ENCODE peak calls at places on chromosomes 7 and 10, in eight cellular contexts. P is endodermal cell, U is astrocyte, G is heart left ventricle, O is hepatocyte, A is WERI-Rb-1, I is upper lobe of right lung, K is brain microvascular endothelial cell. M is an unnamed sample.

GRCh38 chr7:101537205-101537604 is 91.9 kb downstream of the MYL10 start:
- DNase-seq in U (no peak), K (no peak), G (no peak), O (no peak), A (no peak), P (no peak), I (no peak), M (peak)

GRCh38 chr7:149827089-149827981 is 10.8 kb upstream of the ZNF862 start:
- DNase-seq in G (no peak), I (peak), U (no peak), A (no peak), K (no peak), P (no peak), O (no peak), M (no peak)

GRCh38 chr10:77520290-77520689 is 117.3 kb downstream of the KCNMA1 start:
- DNase-seq in P (peak), K (no peak), G (no peak), O (no peak), I (no peak), A (no peak), U (no peak), M (no peak)

GRCh38 chr7:111090834-111091233 is at the start of gene LRRN3:
- DNase-seq in P (peak), A (no peak), G (peak), I (no peak), K (peak), U (peak), O (peak), M (peak)

GRCh38 chr7:93327006-93327633 is 95.0 kb downstream of the VPS50 start:
- DNase-seq in P (no peak), O (no peak), I (no peak), K (peak), G (no peak), U (peak), A (no peak), M (peak)

GRCh38 chr10:3455385-3456334 is 283.1 kb upstream of the PITRM1 start:
- DNase-seq in A (no peak), I (no peak), K (peak), U (peak), G (no peak), P (peak), O (no peak), M (no peak)

GRCh38 chr7:100887186-100887954 is 2.1 kb downstream of the UFSP1 start:
- DNase-seq in K (no peak), G (no peak), I (no peak), U (no peak), O (no peak), A (no peak), P (no peak), M (no peak)

GRCh38 chr7:130221746-130222145 is 14.1 kb downstream of the SSMEM1 start:
- DNase-seq in A (no peak), K (no peak), O (no peak), P (no peak), G (no peak), I (no peak), U (no peak), M (no peak)

GRCh38 chr7:50787825-50788224 is 5.1 kb upstream of the GRB10 start:
- DNase-seq in A (no peak), I (no peak), G (no peak), O (no peak), U (no peak), P (no peak), K (no peak), M (no peak)

GRCh38 chr7:107152011-107152410 is 16.8 kb upstream of the HBP1 start:
- DNase-seq in G (no peak), P (no peak), K (peak), A (no peak), O (peak), I (no peak), U (peak), M (peak)

GRCh38 chr10:111221682-111222470 is 145.0 kb downstream of the ADRA2A start:
- DNase-seq in A (no peak), U (no peak), O (no peak), P (no peak), K (no peak), G (no peak), I (no peak), M (peak)

GRCh38 chr10:19505320-19506092 is 310.7 kb upstream of the PLXDC2 start:
- DNase-seq in K (no peak), G (no peak), U (no peak), P (no peak), I (no peak), O (no peak), A (no peak), M (no peak)

GRCh38 chr7:93575555-93576397 is 1.3 kb upstream of the CALCR start:
- DNase-seq in U (no peak), P (peak), A (no peak), O (no peak), K (no peak), G (no peak), I (peak), M (no peak)

GRCh38 chr7:54559401-54559800 is 17.2 kb downstream of the VSTM2A start:
- DNase-seq in P (no peak), K (no peak), O (no peak), U (no peak), I (no peak), A (no peak), G (no peak), M (no peak)

GRCh38 chr10:92208736-92209135 is 82.1 kb downstream of the CPEB3 start:
- DNase-seq in G (no peak), A (no peak), P (no peak), U (peak), K (peak), O (no peak), I (no peak), M (peak)

GRCh38 chr7:116249969-116250553 is 39.7 kb downstream of the TES start:
- DNase-seq in A (peak), U (peak), G (no peak), K (peak), O (peak), I (no peak), P (peak), M (peak)

GRCh38 chr10:30034433-30035137 is 24.8 kb downstream of the JCAD start:
- DNase-seq in A (no peak), U (no peak), K (no peak), O (no peak), P (no peak), G (no peak), I (no peak), M (no peak)

GRCh38 chr10:50497758-50498157 is 126.0 kb downstream of the SGMS1 start:
- DNase-seq in O (peak), G (no peak), U (peak), A (no peak), I (no peak), P (no peak), K (peak), M (peak)

GRCh38 chr7:41755100-41755499 is 52.2 kb upstream of the INHBA start:
- DNase-seq in O (no peak), P (no peak), A (no peak), I (no peak), G (no peak), K (no peak), U (no peak), M (no peak)

GRCh38 chr10:110215286-110215685 is 7.9 kb downstream of the MXI1 start:
- DNase-seq in P (no peak), A (no peak), K (no peak), O (no peak), I (no peak), G (no peak), U (no peak), M (no peak)
- H3K27ac ChIP-seq in P (no peak), A (no peak), K (no peak), O (no peak), I (no peak), G (peak), U (no peak), M (no peak)

GRCh38 chr10:70267161-70267933 is 16.5 kb downstream of the NPFFR1 start:
- DNase-seq in U (peak), A (no peak), I (no peak), G (no peak), P (peak), O (peak), K (peak), M (peak)
- H3K27ac ChIP-seq in U (peak), A (no peak), I (no peak), G (no peak), P (no peak), O (peak), K (peak), M (peak)

GRCh38 chr10:58590924-58591323 is 78.3 kb downstream of the BICC1 start:
- DNase-seq in A (no peak), P (no peak), I (no peak), G (no peak), K (peak), U (peak), O (no peak), M (peak)

GRCh38 chr10:58588673-58589265 is 76.1 kb downstream of the BICC1 start:
- DNase-seq in G (no peak), P (peak), O (no peak), U (no peak), K (no peak), A (peak), I (no peak), M (no peak)

GRCh38 chr10:58593008-58593407 is 80.3 kb downstream of the BICC1 start:
- DNase-seq in G (no peak), I (no peak), O (no peak), A (no peak), U (no peak), P (no peak), K (no peak), M (no peak)

GRCh38 chr10:58587676-58588075 is 75.0 kb downstream of the BICC1 start:
- DNase-seq in U (no peak), I (no peak), O (no peak), A (no peak), G (no peak), P (no peak), K (no peak), M (no peak)

GRCh38 chr10:58590152-58590551 is 77.5 kb downstream of the BICC1 start:
- DNase-seq in P (no peak), U (peak), G (peak), O (peak), A (no peak), K (peak), I (no peak), M (peak)
- H3K27ac ChIP-seq in P (no peak), U (peak), G (peak), O (peak), A (no peak), K (peak), I (no peak), M (peak)

DNA sequence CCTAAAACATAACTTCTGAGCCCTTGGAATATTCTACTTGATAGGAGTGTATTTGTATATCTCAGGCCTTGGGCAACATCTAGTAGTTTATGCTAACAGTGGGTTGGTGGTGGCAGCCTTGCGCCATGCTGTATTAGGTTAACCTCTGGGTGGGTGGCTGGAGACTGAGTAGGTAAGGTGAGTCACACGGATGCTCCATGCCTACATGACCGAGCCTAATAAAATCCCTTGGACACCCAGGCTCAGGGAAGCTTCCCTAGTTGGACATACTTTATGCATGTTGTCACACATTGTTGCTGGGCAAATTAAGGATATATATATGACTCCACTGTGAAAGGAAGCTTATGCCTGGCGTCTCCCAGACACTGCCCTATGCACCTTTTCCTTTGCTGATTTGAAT is 6.0 kb upstream of the DAGLB start:
- DNase-seq in G (no peak), O (peak), A (no peak), I (no peak), U (peak), K (peak), P (no peak), M (peak)
- H3K27ac ChIP-seq in G (no peak), O (no peak), A (no peak), I (no peak), U (peak), K (peak), P (no peak), M (peak)

GRCh38 chr10:17784701-17785100 is 24.4 kb upstream of the MRC1 start:
- DNase-seq in O (no peak), K (peak), P (no peak), I (no peak), G (no peak), A (no peak), U (peak), M (peak)

GRCh38 chr10:17781856-17782255 is 27.3 kb upstream of the MRC1 start:
- DNase-seq in P (peak), G (no peak), K (no peak), O (no peak), I (no peak), A (no peak), U (no peak), M (no peak)

GRCh38 chr10:17785276-17785935 is 23.7 kb upstream of the MRC1 start:
- DNase-seq in K (no peak), P (no peak), I (no peak), A (no peak), O (no peak), U (no peak), G (peak), M (peak)

GRCh38 chr10:17783751-17784150 is 25.4 kb upstream of the MRC1 start:
- DNase-seq in I (no peak), U (no peak), P (no peak), K (no peak), O (no peak), A (no peak), G (no peak), M (peak)

DNA sequence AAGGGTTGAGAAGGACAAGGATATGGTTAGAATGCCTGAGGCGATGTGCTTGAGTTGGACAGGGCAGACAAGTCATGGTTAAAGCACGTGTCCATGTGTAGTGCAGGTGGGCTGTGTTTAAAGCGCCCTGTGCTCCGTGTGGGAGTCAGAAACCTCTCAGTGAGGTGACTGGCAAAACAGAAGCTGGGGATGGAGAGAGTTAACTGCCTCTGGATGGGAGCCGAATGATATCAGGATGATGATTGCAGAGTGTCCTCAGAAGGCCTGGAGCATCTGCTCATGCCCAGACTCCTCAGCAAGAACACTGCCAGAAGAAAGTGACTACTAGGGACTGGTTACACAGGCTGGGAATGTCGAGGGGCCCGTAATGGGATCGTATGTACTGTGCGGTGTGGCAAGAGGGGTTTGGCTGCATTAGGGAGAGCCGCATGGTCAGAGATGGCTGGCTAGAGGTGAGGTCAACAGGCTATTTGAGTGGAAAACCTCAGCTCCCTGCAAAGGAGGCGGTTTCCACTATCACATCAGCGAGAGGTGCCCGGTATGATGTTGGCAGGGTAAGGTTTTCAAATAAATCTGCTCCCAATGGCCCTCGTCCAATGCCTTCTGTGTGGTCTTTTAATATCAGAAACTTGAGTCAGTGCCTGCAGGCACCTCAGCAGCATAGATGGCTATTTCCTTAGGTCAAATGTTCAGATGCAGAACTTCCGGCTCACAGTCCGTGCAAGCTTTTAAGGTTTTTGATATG is 26.1 kb upstream of the MRC1 start:
- DNase-seq in O (no peak), P (no peak), A (no peak), K (no peak), I (no peak), U (peak), G (no peak), M (peak)
- H3K27ac ChIP-seq in O (no peak), P (no peak), A (no peak), K (no peak), I (no peak), U (no peak), G (no peak), M (peak)

GRCh38 chr7:47479821-47480575 is 101.9 kb downstream of the TNS3 start:
- DNase-seq in A (no peak), U (no peak), O (no peak), G (no peak), K (no peak), P (no peak), I (no peak), M (no peak)

GRCh38 chr7:47481656-47482012 is 100.3 kb downstream of the TNS3 start:
- DNase-seq in A (no peak), I (no peak), K (no peak), G (no peak), O (no peak), P (no peak), U (no peak), M (no peak)

GRCh38 chr7:47480576-47481538 is 101.1 kb downstream of the TNS3 start:
- DNase-seq in P (peak), I (no peak), K (no peak), A (no peak), U (no peak), O (no peak), G (no peak), M (no peak)

GRCh38 chr7:47483604-47484273 is 98.2 kb downstream of the TNS3 start:
- DNase-seq in K (no peak), I (no peak), A (peak), G (no peak), P (peak), O (no peak), U (no peak), M (peak)

GRCh38 chr7:47482013-47482761 is 99.7 kb downstream of the TNS3 start:
- DNase-seq in K (peak), P (no peak), G (peak), I (no peak), O (peak), A (no peak), U (peak), M (peak)
- H3K27ac ChIP-seq in K (peak), P (no peak), G (peak), I (peak), O (peak), A (no peak), U (peak), M (peak)

DNA sequence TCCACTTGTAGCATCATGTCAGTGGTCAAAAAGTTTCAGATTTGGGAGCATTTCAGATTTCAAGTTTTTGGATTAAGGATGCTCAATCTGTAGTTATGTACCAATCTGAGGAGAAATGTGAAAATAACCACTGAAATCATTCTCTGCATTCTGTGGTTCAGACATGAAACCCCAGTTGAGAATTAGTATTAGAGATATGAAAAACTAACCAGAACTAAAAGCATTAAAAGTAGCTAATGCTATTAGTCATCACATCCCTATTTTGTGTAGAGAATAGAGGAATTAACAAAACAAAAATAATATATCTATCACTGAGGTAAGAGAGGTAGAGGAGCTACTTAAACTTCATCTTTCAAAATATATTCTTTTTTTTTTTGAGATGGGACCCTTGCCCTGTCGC is 28.0 kb downstream of the MICU1 start:
- DNase-seq in G (no peak), O (no peak), A (no peak), I (no peak), P (no peak), U (peak), K (no peak), M (peak)
- H3K27ac ChIP-seq in G (no peak), O (no peak), A (no peak), I (no peak), P (no peak), U (no peak), K (no peak), M (no peak)

GRCh38 chr10:11261687-11262086 is 244.0 kb downstream of the CELF2 start:
- DNase-seq in U (no peak), A (no peak), P (no peak), K (no peak), I (no peak), G (peak), O (no peak), M (no peak)

GRCh38 chr10:11262210-11263038 is 244.8 kb downstream of the CELF2 start:
- DNase-seq in I (no peak), A (no peak), U (no peak), O (no peak), P (no peak), K (no peak), G (no peak), M (no peak)

GRCh38 chr10:11264481-11265044 is 246.9 kb downstream of the CELF2 start:
- DNase-seq in P (no peak), U (no peak), G (no peak), I (no peak), A (no peak), O (no peak), K (no peak), M (no peak)

GRCh38 chr10:11263767-11264166 is 246.1 kb downstream of the CELF2 start:
- DNase-seq in U (no peak), G (no peak), A (no peak), O (no peak), P (no peak), K (no peak), I (no peak), M (no peak)

GRCh38 chr10:11263039-11263345 is 245.3 kb downstream of the CELF2 start:
- DNase-seq in O (no peak), P (no peak), K (no peak), A (no peak), G (no peak), U (no peak), I (no peak), M (no peak)
- H3K27ac ChIP-seq in O (no peak), P (no peak), K (no peak), A (no peak), G (no peak), U (no peak), I (no peak), M (no peak)

GRCh38 chr10:31706464-31706863 is 222.2 kb downstream of the ARHGAP12 start:
- DNase-seq in A (no peak), K (no peak), O (no peak), G (no peak), U (no peak), I (no peak), P (no peak), M (peak)
- H3K27ac ChIP-seq in A (no peak), K (no peak), O (no peak), G (peak), U (no peak), I (peak), P (peak), M (peak)

M was measured in GM23248.